ENCODE peak calls at places on chromosomes 3 and 15, in six cellular contexts. One of them, this sample, is unnamed.

GRCh38 chr3:176767385-176767784 is 429.9 kb downstream of the TBL1XR1 start:
- DNase-seq in K562: no peak
- DNase-seq in endothelial cell of umbilical vein: no peak
- DNase-seq in WTC11: no peak
- DNase-seq in H1: no peak
- DNase-seq in A549: peak
- DNase-seq in this sample: no peak

GRCh38 chr3:123098411-123099330 is 31.8 kb downstream of the PDIA5 start:
- DNase-seq in K562: no peak
- DNase-seq in endothelial cell of umbilical vein: no peak
- DNase-seq in WTC11: no peak
- DNase-seq in H1: no peak
- DNase-seq in A549: no peak
- DNase-seq in this sample: no peak

GRCh38 chr3:47007482-47008257 is 28.2 kb downstream of the NBEAL2 start:
- DNase-seq in K562: no peak
- DNase-seq in endothelial cell of umbilical vein: no peak
- DNase-seq in WTC11: no peak
- DNase-seq in H1: no peak
- DNase-seq in A549: no peak
- DNase-seq in this sample: no peak

GRCh38 chr3:46863261-46863782 is at the start of gene MYL3:
- DNase-seq in K562: no peak
- DNase-seq in endothelial cell of umbilical vein: no peak
- DNase-seq in WTC11: no peak
- DNase-seq in H1: no peak
- DNase-seq in A549: no peak
- DNase-seq in this sample: no peak

GRCh38 chr3:125357032-125357658 is 18.0 kb downstream of the ZNF148 start:
- DNase-seq in K562: no peak
- DNase-seq in endothelial cell of umbilical vein: peak
- DNase-seq in WTC11: peak
- DNase-seq in H1: peak
- DNase-seq in A549: peak
- DNase-seq in this sample: peak

GRCh38 chr15:41930221-41930866 is 36.5 kb upstream of the SPTBN5 start:
- DNase-seq in K562: no peak
- DNase-seq in endothelial cell of umbilical vein: peak
- DNase-seq in WTC11: no peak
- DNase-seq in H1: no peak
- DNase-seq in A549: peak
- DNase-seq in this sample: peak

GRCh38 chr15:47184405-47185221 is 532.7 kb upstream of the SEMA6D start:
- DNase-seq in K562: no peak
- DNase-seq in endothelial cell of umbilical vein: peak
- DNase-seq in WTC11: peak
- DNase-seq in H1: peak
- DNase-seq in A549: no peak
- DNase-seq in this sample: no peak

GRCh38 chr3:150905339-150905738 is at the start of gene MINDY4B:
- DNase-seq in K562: no peak
- DNase-seq in endothelial cell of umbilical vein: no peak
- DNase-seq in WTC11: no peak
- DNase-seq in H1: no peak
- DNase-seq in A549: no peak
- DNase-seq in this sample: no peak

GRCh38 chr15:27486676-27487290 is 515.8 kb downstream of the GABRG3 start:
- DNase-seq in K562: no peak
- DNase-seq in endothelial cell of umbilical vein: no peak
- DNase-seq in WTC11: no peak
- DNase-seq in H1: no peak
- DNase-seq in A549: no peak
- DNase-seq in this sample: no peak

GRCh38 chr15:63601026-63601726 is 4.0 kb downstream of the FBXL22 start:
- DNase-seq in K562: no peak
- DNase-seq in endothelial cell of umbilical vein: peak
- DNase-seq in WTC11: peak
- DNase-seq in H1: peak
- DNase-seq in A549: peak
- DNase-seq in this sample: no peak

GRCh38 chr3:60461199-60461598 is 790.1 kb downstream of the FHIT start:
- DNase-seq in K562: no peak
- DNase-seq in endothelial cell of umbilical vein: no peak
- DNase-seq in WTC11: no peak
- DNase-seq in H1: no peak
- DNase-seq in A549: no peak
- DNase-seq in this sample: no peak

GRCh38 chr15:57367556-57367955 is 8.7 kb upstream of the CGNL1 start:
- DNase-seq in K562: no peak
- DNase-seq in endothelial cell of umbilical vein: no peak
- DNase-seq in WTC11: no peak
- DNase-seq in H1: no peak
- DNase-seq in A549: no peak
- DNase-seq in this sample: no peak

GRCh38 chr3:143327388-143327787 is 207.8 kb downstream of the CHST2 start:
- DNase-seq in K562: no peak
- DNase-seq in endothelial cell of umbilical vein: peak
- DNase-seq in WTC11: no peak
- DNase-seq in H1: no peak
- DNase-seq in A549: no peak
- DNase-seq in this sample: no peak

GRCh38 chr3:159451067-159451466 is 537.6 kb upstream of the IL12A start:
- DNase-seq in K562: no peak
- DNase-seq in endothelial cell of umbilical vein: no peak
- DNase-seq in WTC11: no peak
- DNase-seq in H1: no peak
- DNase-seq in A549: no peak
- DNase-seq in this sample: peak

GRCh38 chr3:185150561-185150960 is 2.3 kb downstream of the C3orf70 start:
- DNase-seq in K562: no peak
- DNase-seq in endothelial cell of umbilical vein: no peak
- DNase-seq in WTC11: no peak
- DNase-seq in H1: no peak
- DNase-seq in A549: no peak
- DNase-seq in this sample: no peak

GRCh38 chr3:182739619-182740018 is 53.7 kb upstream of the ATP11B start:
- DNase-seq in K562: no peak
- DNase-seq in endothelial cell of umbilical vein: no peak
- DNase-seq in WTC11: no peak
- DNase-seq in H1: no peak
- DNase-seq in A549: no peak
- DNase-seq in this sample: no peak

GRCh38 chr15:39230205-39230916 is 350.5 kb upstream of the THBS1 start:
- DNase-seq in K562: no peak
- DNase-seq in endothelial cell of umbilical vein: peak
- DNase-seq in WTC11: no peak
- DNase-seq in H1: no peak
- DNase-seq in A549: no peak
- DNase-seq in this sample: no peak

GRCh38 chr3:149612456-149612855 is 45.4 kb downstream of the WWTR1 start:
- DNase-seq in K562: no peak
- DNase-seq in endothelial cell of umbilical vein: peak
- DNase-seq in WTC11: no peak
- DNase-seq in H1: no peak
- DNase-seq in A549: no peak
- DNase-seq in this sample: no peak

GRCh38 chr3:39432342-39432741 is 25.8 kb downstream of the RPSA start:
- DNase-seq in K562: no peak
- DNase-seq in endothelial cell of umbilical vein: no peak
- DNase-seq in WTC11: no peak
- DNase-seq in H1: no peak
- DNase-seq in A549: no peak
- DNase-seq in this sample: no peak

GRCh38 chr15:58440181-58440910 is 8.6 kb downstream of the LIPC start:
- DNase-seq in K562: no peak
- DNase-seq in endothelial cell of umbilical vein: peak
- DNase-seq in WTC11: no peak
- DNase-seq in H1: no peak
- DNase-seq in A549: peak
- DNase-seq in this sample: peak

GRCh38 chr15:58348095-58348812 is 83.5 kb upstream of the LIPC start:
- DNase-seq in K562: no peak
- DNase-seq in endothelial cell of umbilical vein: no peak
- DNase-seq in WTC11: no peak
- DNase-seq in H1: no peak
- DNase-seq in A549: peak
- DNase-seq in this sample: peak

GRCh38 chr15:78325092-78325843 is 14.9 kb upstream of the CRABP1 start:
- DNase-seq in K562: no peak
- DNase-seq in endothelial cell of umbilical vein: no peak
- DNase-seq in WTC11: no peak
- DNase-seq in H1: no peak
- DNase-seq in A549: no peak
- DNase-seq in this sample: no peak

GRCh38 chr3:141410861-141411771 is 42.8 kb downstream of the ZBTB38 start:
- DNase-seq in K562: no peak
- DNase-seq in endothelial cell of umbilical vein: peak
- DNase-seq in WTC11: no peak
- DNase-seq in H1: no peak
- DNase-seq in A549: peak
- DNase-seq in this sample: no peak

GRCh38 chr3:107117922-107118576 is 259.2 kb upstream of the CCDC54 start:
- DNase-seq in K562: peak
- DNase-seq in endothelial cell of umbilical vein: peak
- DNase-seq in WTC11: peak
- DNase-seq in H1: peak
- DNase-seq in A549: peak
- DNase-seq in this sample: peak

GRCh38 chr3:104909721-104910120 is 457.0 kb upstream of the ALCAM start:
- DNase-seq in K562: no peak
- DNase-seq in endothelial cell of umbilical vein: peak
- DNase-seq in WTC11: no peak
- DNase-seq in H1: no peak
- DNase-seq in A549: no peak
- DNase-seq in this sample: no peak
- TF ChIP-seq JUN in K562: no peak
- TF ChIP-seq JUN in endothelial cell of umbilical vein: no peak
- TF ChIP-seq JUN in WTC11: no peak
- TF ChIP-seq JUN in H1: no peak
- TF ChIP-seq JUN in A549: no peak
- TF ChIP-seq JUN in this sample: no peak

GRCh38 chr3:45067941-45068340 is 41.8 kb downstream of the CLEC3B start:
- DNase-seq in K562: no peak
- DNase-seq in endothelial cell of umbilical vein: no peak
- DNase-seq in WTC11: no peak
- DNase-seq in H1: no peak
- DNase-seq in A549: no peak
- DNase-seq in this sample: no peak
- TF ChIP-seq JUN in K562: no peak
- TF ChIP-seq JUN in endothelial cell of umbilical vein: no peak
- TF ChIP-seq JUN in WTC11: no peak
- TF ChIP-seq JUN in H1: no peak
- TF ChIP-seq JUN in A549: no peak
- TF ChIP-seq JUN in this sample: no peak

DNA sequence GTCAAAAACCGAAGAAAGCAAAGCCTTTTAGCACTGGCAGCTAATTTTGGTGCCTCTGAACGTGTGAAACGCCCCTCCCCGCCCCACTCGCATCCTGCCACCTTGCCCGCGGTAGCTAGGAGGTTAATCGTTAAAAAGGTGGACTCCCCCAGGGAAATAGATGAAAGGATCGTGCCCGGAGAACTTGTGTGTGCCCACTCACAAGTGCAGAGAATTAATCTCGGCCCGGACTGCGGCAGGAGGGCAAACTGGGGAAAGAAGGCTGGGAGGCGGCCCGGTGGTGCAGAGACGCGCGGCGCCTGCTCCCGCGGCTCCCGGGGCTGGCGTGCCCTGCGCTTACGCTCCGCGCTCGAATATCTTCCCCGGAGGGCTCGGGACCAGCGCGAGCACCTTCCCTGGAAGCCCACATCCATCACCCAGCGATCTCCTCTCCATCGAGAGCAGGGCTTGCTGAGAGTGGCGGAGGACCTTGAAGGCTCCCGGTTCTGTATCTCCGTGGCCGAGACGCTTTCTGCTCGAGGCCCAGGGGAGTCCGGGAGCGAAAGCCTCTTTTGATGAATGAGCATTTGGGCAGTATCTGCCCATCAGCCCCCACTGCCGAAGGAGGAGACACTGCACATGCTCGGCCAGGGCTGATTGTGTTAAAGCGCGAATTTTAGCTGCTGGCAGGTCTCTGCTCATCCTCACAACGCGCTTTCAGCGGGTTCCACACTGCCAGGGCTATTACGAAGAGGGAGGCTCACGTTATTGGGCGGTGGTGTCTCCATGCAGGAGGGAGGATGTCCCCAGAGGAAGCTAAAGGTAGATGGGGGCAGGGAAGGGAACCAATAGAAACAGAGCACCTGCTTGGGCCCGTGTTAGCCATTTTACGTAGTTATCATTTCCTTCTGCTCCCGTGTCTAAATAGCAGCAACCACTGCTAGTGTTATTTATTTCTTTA is 1.3 kb upstream of the SPTSSB start:
- DNase-seq in K562: no peak
- DNase-seq in endothelial cell of umbilical vein: peak
- DNase-seq in WTC11: peak
- DNase-seq in H1: peak
- DNase-seq in A549: no peak
- DNase-seq in this sample: no peak
- TF ChIP-seq JUN in K562: no peak
- TF ChIP-seq JUN in endothelial cell of umbilical vein: no peak
- TF ChIP-seq JUN in WTC11: no peak
- TF ChIP-seq JUN in H1: no peak
- TF ChIP-seq JUN in A549: no peak
- TF ChIP-seq JUN in this sample: no peak

GRCh38 chr15:26438718-26439117 is 334.1 kb downstream of the GABRB3 start:
- DNase-seq in K562: no peak
- DNase-seq in endothelial cell of umbilical vein: no peak
- DNase-seq in WTC11: no peak
- DNase-seq in H1: no peak
- DNase-seq in A549: no peak
- DNase-seq in this sample: no peak

GRCh38 chr15:26439681-26440080 is 333.2 kb downstream of the GABRB3 start:
- DNase-seq in K562: no peak
- DNase-seq in endothelial cell of umbilical vein: no peak
- DNase-seq in WTC11: no peak
- DNase-seq in H1: no peak
- DNase-seq in A549: no peak
- DNase-seq in this sample: no peak

GRCh38 chr15:26433818-26434217 is 339.0 kb downstream of the GABRB3 start:
- DNase-seq in K562: no peak
- DNase-seq in endothelial cell of umbilical vein: no peak
- DNase-seq in WTC11: no peak
- DNase-seq in H1: no peak
- DNase-seq in A549: no peak
- DNase-seq in this sample: no peak

GRCh38 chr15:26442680-26443079 is 330.2 kb downstream of the GABRB3 start:
- DNase-seq in K562: no peak
- DNase-seq in endothelial cell of umbilical vein: no peak
- DNase-seq in WTC11: no peak
- DNase-seq in H1: no peak
- DNase-seq in A549: no peak
- DNase-seq in this sample: no peak

GRCh38 chr15:26438316-26438715 is 334.6 kb downstream of the GABRB3 start:
- DNase-seq in K562: no peak
- DNase-seq in endothelial cell of umbilical vein: no peak
- DNase-seq in WTC11: no peak
- DNase-seq in H1: no peak
- DNase-seq in A549: no peak
- DNase-seq in this sample: no peak
- TF ChIP-seq JUN in K562: no peak
- TF ChIP-seq JUN in endothelial cell of umbilical vein: no peak
- TF ChIP-seq JUN in WTC11: no peak
- TF ChIP-seq JUN in H1: no peak
- TF ChIP-seq JUN in A549: no peak
- TF ChIP-seq JUN in this sample: no peak

GRCh38 chr3:170355738-170356595 is 1.5 kb upstream of the SKIL start:
- DNase-seq in K562: peak
- DNase-seq in endothelial cell of umbilical vein: peak
- DNase-seq in WTC11: peak
- DNase-seq in H1: no peak
- DNase-seq in A549: peak
- DNase-seq in this sample: no peak
- TF ChIP-seq JUN in K562: no peak
- TF ChIP-seq JUN in endothelial cell of umbilical vein: no peak
- TF ChIP-seq JUN in WTC11: no peak
- TF ChIP-seq JUN in H1: no peak
- TF ChIP-seq JUN in A549: no peak
- TF ChIP-seq JUN in this sample: no peak

This sample was measured in HepG2.